ENCODE peak calls at places on chromosomes 2 and 18, in four cellular contexts. F is H1, Y is PC-3, K is fibroblast of lung. A is an unnamed sample.

GRCh38 chr18:67672142-67672541 is 155.6 kb upstream of the DSEL start:
- DNase-seq in F (no peak), Y (peak), K (no peak), A (peak)

GRCh38 chr2:112343827-112344585 is 68.6 kb downstream of the ZC3H6 start:
- DNase-seq in F (no peak), Y (no peak), K (no peak), A (no peak)

GRCh38 chr18:453399-453798 is 47.1 kb downstream of the COLEC12 start:
- DNase-seq in F (no peak), Y (no peak), K (no peak), A (peak)

GRCh38 chr2:235626658-235627057 is 132.8 kb downstream of the AGAP1 start:
- DNase-seq in F (no peak), Y (no peak), K (no peak), A (no peak)

GRCh38 chr2:104853926-104854506 is at the start of gene POU3F3:
- DNase-seq in F (peak), Y (no peak), K (peak), A (peak)

GRCh38 chr2:143192085-143192484 is 62.9 kb downstream of the ARHGAP15 start:
- DNase-seq in F (no peak), Y (no peak), K (no peak), A (no peak)

GRCh38 chr2:172970660-172971059 is 105.0 kb upstream of the MAP3K20 start:
- DNase-seq in F (no peak), Y (no peak), K (no peak), A (no peak)

GRCh38 chr2:40103163-40103562 is 324.1 kb upstream of the THUMPD2 start:
- DNase-seq in F (no peak), Y (no peak), K (peak), A (no peak)

GRCh38 chr2:45168731-45169338 is 159.6 kb upstream of the SIX2 start:
- DNase-seq in F (no peak), Y (peak), K (no peak), A (no peak)

GRCh38 chr2:1757567-1757966 is 13.3 kb upstream of the PXDN start:
- DNase-seq in F (no peak), Y (no peak), K (no peak), A (no peak)

GRCh38 chr2:98148968-98149697 is 62.2 kb downstream of the VWA3B start:
- DNase-seq in F (no peak), Y (peak), K (peak), A (no peak)

GRCh38 chr2:95388091-95388692 is 14.3 kb upstream of the FAHD2A start:
- DNase-seq in F (no peak), Y (no peak), K (no peak), A (no peak)

GRCh38 chr2:75071766-75072165 is 113.3 kb downstream of the POLE4 start:
- DNase-seq in F (no peak), Y (no peak), K (no peak), A (no peak)

DNA sequence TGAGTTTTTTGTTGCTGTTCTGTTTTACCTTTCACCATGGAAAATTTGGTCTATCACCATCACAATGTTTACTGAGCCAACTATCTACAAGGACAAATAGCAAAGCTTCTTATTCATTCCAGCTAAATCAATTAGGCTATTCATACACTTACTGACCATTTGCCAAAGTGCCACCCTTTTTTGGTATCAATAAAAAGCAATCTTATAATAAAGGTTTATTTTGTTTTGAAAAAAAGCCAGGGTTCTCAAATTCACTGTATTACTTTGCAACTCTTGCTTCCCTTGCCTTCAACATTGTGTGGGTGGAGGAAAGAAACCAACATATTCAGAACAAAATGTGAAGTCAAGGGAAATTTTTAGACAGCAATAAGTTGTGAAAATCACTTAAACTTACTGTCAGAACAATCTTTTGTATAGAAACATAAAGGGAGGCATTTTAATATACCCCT is 15.3 kb downstream of the PELI1 start:
- DNase-seq in F (no peak), Y (no peak), K (no peak), A (no peak)
- H3K9ac ChIP-seq in F (no peak), Y (no peak), K (no peak), A (no peak)

DNA sequence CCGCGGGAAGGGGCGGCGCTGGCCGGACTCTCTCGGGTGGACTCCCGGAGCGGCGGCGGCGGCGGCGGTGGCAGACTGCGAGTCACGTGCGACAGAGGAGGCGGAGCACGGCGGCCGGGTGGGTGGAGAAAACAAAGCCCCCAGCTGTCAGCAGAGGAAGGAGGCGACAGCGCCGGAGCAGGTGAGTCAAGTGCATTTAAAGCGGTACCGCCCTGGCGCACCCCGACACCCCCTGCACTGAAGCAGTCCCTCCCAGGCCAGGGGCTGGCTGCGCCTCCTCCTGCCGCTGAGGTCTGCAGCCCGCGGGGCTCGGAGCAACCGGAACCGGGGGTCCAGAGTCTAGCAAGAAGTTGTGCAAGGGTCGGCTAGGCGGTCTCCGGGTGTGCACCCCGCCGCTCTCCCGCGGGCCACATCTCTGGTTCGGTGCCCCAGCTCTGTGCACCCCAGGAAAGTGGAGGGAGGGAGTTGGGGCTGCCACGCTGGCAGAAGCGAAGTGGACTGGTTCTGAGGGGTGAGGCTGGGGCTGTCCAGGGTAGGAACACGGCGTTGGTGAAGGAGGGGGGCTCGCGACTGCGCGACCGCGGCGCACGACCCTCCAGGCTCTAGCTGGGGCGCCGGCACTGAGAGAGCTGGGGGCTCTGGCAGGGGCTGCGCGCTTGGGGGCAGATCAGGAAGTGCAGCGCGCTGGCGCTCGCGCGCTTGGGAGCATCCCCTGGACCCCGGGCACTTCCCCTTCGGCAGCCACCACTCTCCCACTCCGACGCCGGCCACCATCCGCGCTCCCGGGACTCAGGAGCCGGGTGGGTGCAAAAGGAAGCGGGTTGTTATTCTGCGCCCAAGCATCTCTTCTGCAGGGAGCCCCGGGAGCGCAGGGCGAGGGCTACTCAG is 64.1 kb upstream of the MAPRE2 start:
- DNase-seq in F (no peak), Y (no peak), K (peak), A (no peak)
- TF ChIP-seq EZH2 in F (peak), Y (no peak), K (no peak), A (no peak)

DNA sequence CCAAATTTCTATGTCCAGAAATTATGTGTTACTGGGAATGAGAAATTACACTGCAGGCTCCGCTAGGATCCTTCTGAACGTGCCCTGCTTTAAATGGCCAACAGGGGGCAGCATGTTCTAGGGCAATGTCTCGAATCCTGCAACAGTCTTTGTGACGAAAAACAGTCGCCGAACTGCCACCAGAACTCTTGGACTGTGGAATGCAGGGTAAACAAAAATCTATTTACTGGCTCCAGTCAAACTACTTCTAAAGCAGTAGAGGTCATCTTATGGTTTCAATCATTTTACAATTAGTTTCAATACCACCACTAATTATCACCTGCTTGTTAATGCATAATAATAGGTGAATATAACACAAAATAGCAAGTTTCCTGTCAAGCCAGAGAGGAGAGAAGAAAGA is 9.8 kb upstream of the ZNF397 start:
- DNase-seq in F (peak), Y (peak), K (peak), A (peak)
- H3K9ac ChIP-seq in F (no peak), Y (no peak), K (no peak), A (peak)

GRCh38 chr2:26173596-26174482 is 951 bp downstream of the GAREM2 start:
- DNase-seq in F (no peak), Y (no peak), K (no peak), A (no peak)
- TF ChIP-seq EZH2 in F (no peak), Y (no peak), K (peak), A (no peak)

A was measured in SK-N-MC.